ENCODE peak calls at places on chromosomes 7 and 10, in five cellular contexts. G is mesendoderm, Y is IMR-90, O is neuronal stem cell, V is mesenchymal stem cell. Z is an unnamed sample.

GRCh38 chr7:158564648-158565005 is 23.0 kb downstream of the PTPRN2 start:
- DNase-seq in Y (no peak), V (no peak), G (no peak), O (no peak), Z (no peak)

GRCh38 chr10:36681751-36682633 is 443.4 kb upstream of the ANKRD30A start:
- DNase-seq in G (peak; percentile 71), Y (peak; percentile 67), O (no peak), V (peak; percentile 65), Z (no peak)

GRCh38 chr7:143884276-143884977 is 17.5 kb downstream of the TCAF1 start:
- DNase-seq in V (no peak), Y (no peak), O (no peak), G (no peak), Z (no peak)

GRCh38 chr7:29265208-29265923 is 70.8 kb downstream of the CHN2 start:
- DNase-seq in G (no peak), O (no peak), V (peak; percentile 57), Y (no peak), Z (no peak)

GRCh38 chr10:115856580-115856979 is 416.4 kb downstream of the GFRA1 start:
- DNase-seq in G (peak; percentile 14), V (no peak), Y (no peak), O (peak; percentile 24), Z (no peak)

GRCh38 chr7:2645274-2645868 is 13.6 kb downstream of the TTYH3 start:
- DNase-seq in G (peak; percentile 86), Y (no peak), V (peak; percentile 80), O (no peak), Z (no peak)

GRCh38 chr10:4109469-4109868 is 324.5 kb upstream of the KLF6 start:
- DNase-seq in O (no peak), G (no peak), Y (peak; percentile 66), V (peak; percentile 54), Z (no peak)

GRCh38 chr7:47100815-47101435 is 481.0 kb downstream of the TNS3 start:
- DNase-seq in G (peak; percentile 77), O (peak; percentile 20), V (peak; percentile 51), Y (peak; percentile 43), Z (peak; percentile 41)

GRCh38 chr7:92375013-92375412 is 72.3 kb upstream of the GATAD1 start:
- DNase-seq in O (no peak), V (no peak), G (no peak), Y (peak; percentile 33), Z (no peak)

GRCh38 chr10:11488126-11488525 is 123.3 kb downstream of the USP6NL start:
- DNase-seq in Y (no peak), G (no peak), V (peak; percentile 27), O (no peak), Z (peak; percentile 33)

GRCh38 chr7:116560021-116560970 is 35.5 kb downstream of the CAV1 start:
- DNase-seq in G (no peak), O (peak; percentile 33), Y (no peak), V (no peak), Z (no peak)

GRCh38 chr10:94076325-94076841 is 82.7 kb downstream of the PLCE1 start:
- DNase-seq in O (no peak), Y (peak; percentile 71), V (peak; percentile 47), G (peak; percentile 13), Z (peak; percentile 25)

GRCh38 chr10:29756476-29756875 is 121.7 kb upstream of the SVIL start:
- DNase-seq in V (no peak), O (no peak), G (no peak), Y (no peak), Z (no peak)

GRCh38 chr10:35331894-35332640 is 4.2 kb upstream of the CCNY start:
- DNase-seq in O (no peak), V (peak; percentile 98), G (no peak), Y (peak; percentile 97), Z (peak; percentile 69)

GRCh38 chr7:128136215-128136597 is 104.9 kb upstream of the LEP start:
- DNase-seq in V (no peak), Y (no peak), O (no peak), G (peak; percentile 55), Z (no peak)

GRCh38 chr10:96165726-96166125 is 35.6 kb downstream of the ZNF518A start:
- DNase-seq in V (no peak), G (no peak), Y (no peak), O (no peak), Z (peak; percentile 71)

GRCh38 chr10:124587811-124588211 is 126.2 kb downstream of the LHPP start:
- DNase-seq in G (no peak), O (no peak), V (no peak), Y (no peak), Z (no peak)

GRCh38 chr10:104234934-104235333 is 2.8 kb upstream of the CFAP43 start:
- DNase-seq in Y (no peak), O (no peak), V (no peak), G (peak; percentile 33), Z (no peak)

GRCh38 chr10:121754667-121755066 is 156.4 kb upstream of the FGFR2 start:
- DNase-seq in O (no peak), V (no peak), G (no peak), Y (no peak), Z (no peak)

GRCh38 chr10:44056947-44057811 is 327.7 kb downstream of the CXCL12 start:
- DNase-seq in V (no peak), Y (no peak), O (no peak), G (peak; percentile 39), Z (no peak)

GRCh38 chr10:128035557-128035973 is 90.7 kb downstream of the MKI67 start:
- DNase-seq in Y (no peak), G (peak; percentile 57), V (peak; percentile 17), O (peak; percentile 41), Z (peak; percentile 71)

GRCh38 chr7:55066479-55066878 is 47.7 kb downstream of the EGFR start:
- DNase-seq in O (no peak), G (peak; percentile 82), V (peak; percentile 43), Y (no peak), Z (no peak)

GRCh38 chr10:124579003-124579384 is 117.4 kb downstream of the LHPP start:
- DNase-seq in Y (no peak), G (no peak), O (no peak), V (no peak), Z (no peak)

GRCh38 chr10:101236376-101237079 is 7.3 kb upstream of the LBX1 start:
- DNase-seq in G (peak; percentile 48), V (no peak), Y (peak; percentile 61), O (no peak), Z (no peak)

GRCh38 chr7:51234139-51234538 is 82.5 kb downstream of the COBL start:
- DNase-seq in O (no peak), G (no peak), Y (no peak), V (no peak), Z (no peak)

GRCh38 chr10:99913831-99914235 is 95.9 kb downstream of the DNMBP start:
- DNase-seq in G (peak; percentile 99), O (peak; percentile 90), V (no peak), Y (no peak), Z (no peak)

GRCh38 chr10:12707461-12708185 is 293.9 kb downstream of the CCDC3 start:
- DNase-seq in G (peak; percentile 87), V (peak; percentile 92), O (no peak), Y (peak; percentile 99), Z (peak; percentile 44)

GRCh38 chr7:92841192-92841591 is 4.8 kb upstream of the CDK6 start:
- DNase-seq in G (no peak), V (no peak), Y (peak; percentile 29), O (no peak), Z (no peak)

GRCh38 chr7:105639677-105640493 is 58.6 kb upstream of the EFCAB10 start:
- DNase-seq in O (no peak), V (no peak), Y (no peak), G (no peak), Z (no peak)
- H3K4ac ChIP-seq in O (no peak overlapping the region), V (no peak overlapping the region), Y (no peak overlapping the region), G (peak overlapping the region; percentile 86), Z (no peak overlapping the region)

DNA sequence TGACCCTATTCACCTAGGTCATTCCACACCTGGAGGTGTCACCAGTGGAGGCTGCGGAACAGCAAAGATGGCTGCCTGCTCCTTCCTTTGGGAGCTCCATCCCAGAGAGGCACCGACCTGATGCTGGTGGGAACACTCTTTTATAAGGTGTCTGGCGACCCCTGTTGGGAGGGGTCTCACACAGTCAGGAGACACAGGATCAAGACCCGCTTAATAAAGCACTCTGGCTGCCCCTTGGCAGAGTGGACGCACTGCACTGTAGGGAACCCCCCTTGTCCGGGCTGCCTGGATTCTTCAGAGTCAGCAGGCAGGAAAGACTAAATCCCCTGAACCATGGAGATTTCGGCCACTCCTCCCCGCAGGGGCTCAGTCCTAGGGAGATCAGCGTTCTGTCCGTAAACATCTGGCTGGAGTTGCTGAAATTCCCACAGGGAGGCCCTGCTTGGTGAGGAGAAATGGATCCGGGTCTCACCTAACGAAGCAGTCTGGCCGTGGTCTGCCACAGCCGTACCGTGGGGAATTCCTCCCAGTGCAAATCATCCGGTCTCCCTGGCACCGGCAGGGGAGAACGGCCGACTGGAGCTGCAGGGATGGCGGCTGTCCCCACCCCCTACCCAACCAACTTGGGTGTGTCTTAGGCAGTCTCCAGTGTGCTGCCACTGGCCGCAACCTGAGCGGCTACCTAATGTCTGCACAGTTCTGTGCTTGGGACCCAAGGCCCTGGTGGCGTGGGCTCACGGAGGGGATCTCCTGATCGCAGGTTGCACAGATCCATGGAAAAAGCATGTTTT is 66.1 kb downstream of the LSMEM1 start:
- DNase-seq in V (no peak), Y (peak; percentile 5), G (peak; percentile 56), O (no peak), Z (no peak)
- H4K8ac ChIP-seq in V (no peak overlapping the region), Y (no peak overlapping the region), G (no peak overlapping the region), O (no peak overlapping the region), Z (no peak overlapping the region)

DNA sequence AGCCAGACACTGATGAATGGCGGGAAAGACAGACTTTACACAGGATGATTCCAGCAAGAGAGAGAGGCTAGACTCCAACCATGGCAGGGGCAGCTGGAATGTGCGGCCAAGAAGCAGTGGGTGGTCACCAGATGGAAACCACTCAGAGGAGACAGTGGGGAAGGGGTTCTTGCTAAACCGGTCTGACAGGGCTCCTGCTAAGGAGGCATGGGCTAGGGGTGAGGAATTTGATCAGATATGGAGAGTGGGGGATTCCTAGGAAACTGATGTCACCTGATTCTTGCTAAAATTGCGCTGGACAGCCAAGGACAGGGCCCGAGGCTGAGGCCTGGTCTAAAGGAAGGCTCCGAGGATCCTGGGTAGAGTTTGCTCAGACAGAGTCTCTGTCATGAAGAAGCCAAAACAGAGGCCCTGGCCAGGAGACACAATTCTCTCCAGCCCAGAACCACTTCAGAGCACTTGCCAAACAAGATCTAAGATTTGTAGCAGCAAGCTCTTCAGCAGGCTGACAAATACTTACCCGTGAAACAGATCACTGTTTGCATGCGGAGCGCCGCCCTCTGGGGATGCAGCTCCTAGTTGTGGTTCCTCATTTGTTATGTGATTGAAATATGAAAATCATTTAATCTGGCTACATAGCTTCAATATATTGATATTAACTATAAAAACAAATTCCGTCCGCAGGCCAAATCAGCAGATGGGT is 377.0 kb downstream of the TCERG1L start:
- DNase-seq in Y (no peak), G (peak; percentile 97), O (no peak), V (no peak), Z (peak; percentile 55)
- H3K4ac ChIP-seq in Y (no peak overlapping the region), G (no peak overlapping the region), O (no peak overlapping the region), V (no peak overlapping the region), Z (no peak overlapping the region)

DNA sequence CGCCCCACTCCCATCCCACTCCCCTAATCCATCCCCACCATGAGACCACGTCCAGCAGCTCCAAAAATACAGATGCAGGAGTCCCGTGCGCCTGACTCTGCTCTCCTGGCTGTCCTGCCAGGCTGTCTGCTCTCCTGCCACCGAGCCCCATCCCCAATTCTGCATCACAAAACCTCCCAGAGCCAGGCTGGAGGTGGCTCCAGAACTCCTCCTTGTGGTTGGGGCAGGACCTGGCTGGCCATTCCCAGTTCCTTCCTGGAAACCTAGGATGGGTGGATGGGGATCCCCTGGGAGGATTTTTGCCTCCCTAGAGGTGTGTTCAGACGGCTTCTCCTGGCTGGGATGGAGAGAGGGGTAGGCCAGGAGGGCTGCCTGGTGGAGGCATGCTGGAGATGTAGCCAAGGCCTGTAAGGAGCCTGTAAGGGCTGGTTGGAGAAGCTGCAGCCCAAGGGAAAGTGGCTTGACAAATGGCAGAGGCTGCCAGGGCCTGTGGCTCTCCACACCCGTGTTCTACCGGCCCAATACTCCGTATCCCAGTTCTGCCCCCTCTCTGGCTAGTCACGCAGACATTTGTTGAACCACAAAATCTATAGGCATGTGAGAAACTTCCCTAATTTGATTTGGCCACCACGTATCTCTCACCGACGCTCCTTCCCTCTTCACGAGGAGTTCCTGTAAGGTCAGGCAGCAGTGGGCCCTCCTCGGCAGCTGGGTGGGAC is 99.3 kb downstream of the ARHGAP22 start:
- DNase-seq in Y (no peak), V (no peak), O (no peak), G (peak; percentile 74), Z (no peak)
- H4K8ac ChIP-seq in Y (no peak overlapping the region), V (no peak overlapping the region), O (no peak overlapping the region), G (no peak overlapping the region), Z (no peak overlapping the region)